ENCODE peak calls at places on chromosomes 12 and 14, in nine cellular contexts. S, Z, Y, O, E, R, G, K and H are unnamed samples.

GRCh38 chr12:121214855-121215745 is 5.2 kb downstream of the P2RX4 start:
- DNase-seq in E (no peak), R (no peak), O (no peak), K (peak), Z (no peak), G (peak), S (no peak), Y (peak), H (no peak)

GRCh38 chr14:91149462-91149861 is 35.6 kb downstream of the DGLUCY start:
- DNase-seq in Y (peak), O (no peak), G (peak), E (no peak), K (peak), R (peak), Z (no peak), S (no peak), H (no peak)

GRCh38 chr12:16730772-16731171 is 124.8 kb upstream of the LMO3 start:
- DNase-seq in S (no peak), Z (no peak), R (no peak), Y (no peak), E (no peak), O (no peak), K (no peak), G (no peak), H (no peak)

GRCh38 chr12:5254703-5255102 is 177.2 kb upstream of the NTF3 start:
- DNase-seq in E (no peak), Z (no peak), O (no peak), S (no peak), G (no peak), Y (peak), R (no peak), K (no peak), H (no peak)

GRCh38 chr12:12550277-12550676 is 12.4 kb downstream of the DUSP16 start:
- DNase-seq in G (no peak), Z (no peak), K (no peak), Y (no peak), S (no peak), R (no peak), O (no peak), E (no peak), H (no peak)

GRCh38 chr12:67690656-67691055 is 42.1 kb downstream of the DYRK2 start:
- DNase-seq in Y (no peak), O (no peak), R (no peak), S (no peak), G (no peak), K (no peak), E (no peak), Z (no peak), H (no peak)

GRCh38 chr14:94548131-94548998 is 12.9 kb upstream of the SERPINA4 start:
- DNase-seq in R (no peak), E (no peak), O (no peak), K (no peak), S (no peak), G (no peak), Z (no peak), Y (no peak), H (no peak)

GRCh38 chr14:29461131-29461530 is 466.5 kb downstream of the PRKD1 start:
- DNase-seq in S (no peak), Z (no peak), Y (no peak), O (no peak), G (no peak), E (no peak), R (no peak), K (no peak), H (no peak)

GRCh38 chr12:6852651-6853354 is 853 bp downstream of the USP5 start:
- DNase-seq in K (peak), E (no peak), Z (no peak), S (peak), G (peak), R (no peak), Y (peak), O (peak), H (peak)

GRCh38 chr12:25058012-25058411 is 109.1 kb upstream of the BCAT1 start:
- DNase-seq in Z (no peak), O (no peak), S (no peak), G (no peak), K (no peak), Y (no peak), R (no peak), E (no peak), H (no peak)

GRCh38 chr12:127238061-127238460 is 1028.9 kb upstream of the TMEM132C start:
- DNase-seq in E (no peak), G (no peak), K (no peak), S (no peak), Y (no peak), Z (no peak), O (no peak), R (no peak), H (no peak)

GRCh38 chr12:54689984-54690383 is 41.8 kb upstream of the DCD start:
- DNase-seq in Z (no peak), R (no peak), Y (peak), G (no peak), E (no peak), O (no peak), K (no peak), S (no peak), H (no peak)

GRCh38 chr12:47079894-47080724 is at the start of gene AMIGO2:
- DNase-seq in S (peak), Z (peak), R (peak), E (no peak), G (peak), K (peak), O (no peak), Y (peak), H (no peak)

GRCh38 chr12:56223571-56224101 is 506 bp upstream of the NABP2 start:
- DNase-seq in Z (no peak), E (no peak), O (no peak), K (no peak), S (no peak), Y (no peak), R (no peak), G (no peak), H (no peak)

GRCh38 chr14:66401447-66402095 is 84.6 kb upstream of the CCDC196 start:
- DNase-seq in K (no peak), O (peak), R (no peak), E (no peak), S (no peak), G (no peak), Y (peak), Z (no peak), H (no peak)

GRCh38 chr12:64147860-64148259 is 74.2 kb downstream of the KICS2 start:
- DNase-seq in S (no peak), Y (no peak), Z (no peak), E (no peak), O (no peak), G (no peak), R (no peak), K (no peak), H (no peak)

GRCh38 chr14:100096656-100097055 is 31.4 kb downstream of the EVL start:
- DNase-seq in G (peak), Y (peak), O (no peak), R (no peak), K (no peak), S (no peak), E (no peak), Z (no peak), H (no peak)

GRCh38 chr12:56728139-56728861 is 3.2 kb upstream of the NACA start:
- DNase-seq in K (no peak), O (no peak), Y (no peak), S (no peak), E (no peak), Z (no peak), R (no peak), G (no peak), H (no peak)

GRCh38 chr12:68871899-68872298 is 61.1 kb downstream of the CPM start:
- DNase-seq in O (no peak), G (peak), S (no peak), R (no peak), K (no peak), E (no peak), Y (peak), Z (no peak), H (peak)

GRCh38 chr12:88111074-88111652 is 30.7 kb downstream of the CEP290 start:
- DNase-seq in K (peak), E (no peak), S (no peak), R (no peak), G (peak), Z (no peak), O (peak), Y (peak), H (no peak)

GRCh38 chr14:93207468-93208308 is 632 bp downstream of the UBR7 start:
- DNase-seq in O (peak), K (peak), Y (peak), R (no peak), S (peak), E (no peak), Z (no peak), G (peak), H (peak)

GRCh38 chr14:76525106-76525825 is 149.3 kb downstream of the ESRRB start:
- DNase-seq in G (no peak), Z (no peak), S (no peak), R (no peak), Y (no peak), K (no peak), O (no peak), E (no peak), H (no peak)

GRCh38 chr12:132327351-132328171 is 1.8 kb downstream of the GALNT9 start:
- DNase-seq in E (no peak), K (peak), S (peak), Y (peak), O (no peak), R (peak), G (peak), Z (no peak), H (no peak)

GRCh38 chr12:49131973-49132461 is 822 bp upstream of the TUBA1B start:
- DNase-seq in Y (peak), S (no peak), R (no peak), G (peak), O (peak), K (peak), Z (no peak), E (no peak), H (peak)

GRCh38 chr12:2638273-2639019 is 156.3 kb upstream of the FKBP4 start:
- DNase-seq in Y (no peak), S (no peak), O (no peak), Z (no peak), E (no peak), K (no peak), R (no peak), G (no peak), H (no peak)

GRCh38 chr12:991350-992278 is 591 bp downstream of the ERC1 start:
- DNase-seq in Z (no peak), E (no peak), S (peak), R (no peak), Y (peak), G (peak), O (peak), K (peak), H (peak)

GRCh38 chr12:103769240-103769945 is 71.6 kb downstream of the NT5DC3 start:
- DNase-seq in G (no peak), O (no peak), R (no peak), E (no peak), K (no peak), Y (no peak), Z (no peak), S (no peak), H (no peak)

GRCh38 chr12:12070149-12070548 is 590 bp upstream of the BCL2L14 start:
- DNase-seq in K (no peak), Y (no peak), S (no peak), E (no peak), G (no peak), O (no peak), Z (no peak), R (no peak), H (no peak)

GRCh38 chr14:64501326-64502171 is 2.1 kb downstream of the ZBTB25 start:
- DNase-seq in Y (peak), S (no peak), G (peak), E (peak), Z (no peak), O (peak), R (peak), K (no peak), H (peak)

GRCh38 chr12:52358575-52359350 is 8.5 kb downstream of the KRT85 start:
- DNase-seq in Z (peak), E (no peak), K (no peak), Y (no peak), S (peak), R (no peak), G (no peak), O (no peak), H (no peak)

GRCh38 chr12:91100901-91101300 is 10.4 kb downstream of the LUM start:
- DNase-seq in O (no peak), K (no peak), Y (peak), G (no peak), S (no peak), E (no peak), R (no peak), Z (no peak), H (no peak)

GRCh38 chr14:88473791-88474190 is 81.0 kb downstream of the PTPN21 start:
- DNase-seq in Y (no peak), G (peak), S (no peak), E (no peak), K (no peak), O (no peak), R (no peak), Z (no peak), H (no peak)